ENCODE peak calls at places on chromosomes 1 and 21, in five cellular contexts. One of them, this sample, is unnamed.

GRCh38 chr1:215076312-215076711 is 6.2 kb upstream of the KCNK2 start:
- DNase-seq in stomach: no peak
- DNase-seq in GM06990: no peak
- DNase-seq in lower leg skin: no peak
- DNase-seq in GM20000: peak
- DNase-seq in this sample: no peak

GRCh38 chr1:109425902-109426277 is 358 bp downstream of the PSMA5 start:
- DNase-seq in stomach: peak
- DNase-seq in GM06990: no peak
- DNase-seq in lower leg skin: no peak
- DNase-seq in GM20000: no peak
- DNase-seq in this sample: no peak

GRCh38 chr21:39535646-39536437 is 76.9 kb upstream of the B3GALT5 start:
- DNase-seq in stomach: no peak
- DNase-seq in GM06990: no peak
- DNase-seq in lower leg skin: no peak
- DNase-seq in GM20000: no peak
- DNase-seq in this sample: no peak

GRCh38 chr1:202806845-202807366 is 1.3 kb downstream of the KDM5B start:
- DNase-seq in stomach: no peak
- DNase-seq in GM06990: peak
- DNase-seq in lower leg skin: peak
- DNase-seq in GM20000: peak
- DNase-seq in this sample: peak

GRCh38 chr1:184442260-184442659 is 55.4 kb downstream of the C1orf21 start:
- DNase-seq in stomach: no peak
- DNase-seq in GM06990: no peak
- DNase-seq in lower leg skin: no peak
- DNase-seq in GM20000: no peak
- DNase-seq in this sample: no peak

GRCh38 chr1:108962681-108963051 is 618 bp downstream of the CLCC1 start:
- DNase-seq in stomach: peak
- DNase-seq in GM06990: no peak
- DNase-seq in lower leg skin: no peak
- DNase-seq in GM20000: no peak
- DNase-seq in this sample: peak

GRCh38 chr21:24514081-24514733 is 1093.1 kb downstream of the MRPL39 start:
- DNase-seq in stomach: no peak
- DNase-seq in GM06990: no peak
- DNase-seq in lower leg skin: no peak
- DNase-seq in GM20000: no peak
- DNase-seq in this sample: no peak

GRCh38 chr1:58209578-58209977 is 336.9 kb downstream of the OMA1 start:
- DNase-seq in stomach: no peak
- DNase-seq in GM06990: no peak
- DNase-seq in lower leg skin: no peak
- DNase-seq in GM20000: no peak
- DNase-seq in this sample: no peak

GRCh38 chr1:114756949-114757454 is 782 bp downstream of the CSDE1 start:
- DNase-seq in stomach: peak
- DNase-seq in GM06990: no peak
- DNase-seq in lower leg skin: peak
- DNase-seq in GM20000: no peak
- DNase-seq in this sample: peak

GRCh38 chr1:5235355-5235899 is 581.0 kb downstream of the AJAP1 start:
- DNase-seq in stomach: no peak
- DNase-seq in GM06990: no peak
- DNase-seq in lower leg skin: peak
- DNase-seq in GM20000: no peak
- DNase-seq in this sample: no peak

GRCh38 chr1:58143972-58144752 is 402.4 kb downstream of the OMA1 start:
- DNase-seq in stomach: no peak
- DNase-seq in GM06990: no peak
- DNase-seq in lower leg skin: no peak
- DNase-seq in GM20000: no peak
- DNase-seq in this sample: no peak

GRCh38 chr1:58803858-58804257 is 20.0 kb upstream of the JUN start:
- DNase-seq in stomach: no peak
- DNase-seq in GM06990: no peak
- DNase-seq in lower leg skin: no peak
- DNase-seq in GM20000: no peak
- DNase-seq in this sample: no peak

GRCh38 chr21:38773108-38774061 is 32.3 kb upstream of the ETS2 start:
- DNase-seq in stomach: no peak
- DNase-seq in GM06990: no peak
- DNase-seq in lower leg skin: peak
- DNase-seq in GM20000: no peak
- DNase-seq in this sample: peak

GRCh38 chr1:37255111-37255795 is 219.1 kb upstream of the ZC3H12A start:
- DNase-seq in stomach: no peak
- DNase-seq in GM06990: no peak
- DNase-seq in lower leg skin: no peak
- DNase-seq in GM20000: peak
- DNase-seq in this sample: no peak

GRCh38 chr1:1072299-1072848 is 1.7 kb downstream of the RNF223 start:
- DNase-seq in stomach: no peak
- DNase-seq in GM06990: no peak
- DNase-seq in lower leg skin: no peak
- DNase-seq in GM20000: no peak
- DNase-seq in this sample: no peak

GRCh38 chr1:147246910-147247655 is 4.6 kb downstream of the CHD1L start:
- DNase-seq in stomach: no peak
- DNase-seq in GM06990: no peak
- DNase-seq in lower leg skin: no peak
- DNase-seq in GM20000: no peak
- DNase-seq in this sample: no peak

GRCh38 chr1:100362821-100363466 is 10.6 kb downstream of the CDC14A start:
- DNase-seq in stomach: no peak
- DNase-seq in GM06990: no peak
- DNase-seq in lower leg skin: no peak
- DNase-seq in GM20000: no peak
- DNase-seq in this sample: no peak

GRCh38 chr1:223761416-223761815 is 49.1 kb downstream of the CAPN2 start:
- DNase-seq in stomach: no peak
- DNase-seq in GM06990: no peak
- DNase-seq in lower leg skin: peak
- DNase-seq in GM20000: no peak
- DNase-seq in this sample: no peak

GRCh38 chr1:48693674-48694347 is 82.9 kb downstream of the BEND5 start:
- DNase-seq in stomach: no peak
- DNase-seq in GM06990: no peak
- DNase-seq in lower leg skin: no peak
- DNase-seq in GM20000: no peak
- DNase-seq in this sample: no peak

GRCh38 chr1:110242731-110243130 is 32.6 kb downstream of the KCNC4 start:
- DNase-seq in stomach: no peak
- DNase-seq in GM06990: no peak
- DNase-seq in lower leg skin: no peak
- DNase-seq in GM20000: no peak
- DNase-seq in this sample: no peak

GRCh38 chr1:18373882-18374493 is 106.7 kb upstream of the KLHDC7A start:
- DNase-seq in stomach: no peak
- DNase-seq in GM06990: no peak
- DNase-seq in lower leg skin: no peak
- DNase-seq in GM20000: peak
- DNase-seq in this sample: no peak
- TF ChIP-seq CTCF in stomach: no peak
- TF ChIP-seq CTCF in GM06990: peak
- TF ChIP-seq CTCF in lower leg skin: no peak
- TF ChIP-seq CTCF in GM20000: peak
- TF ChIP-seq CTCF in this sample: no peak

DNA sequence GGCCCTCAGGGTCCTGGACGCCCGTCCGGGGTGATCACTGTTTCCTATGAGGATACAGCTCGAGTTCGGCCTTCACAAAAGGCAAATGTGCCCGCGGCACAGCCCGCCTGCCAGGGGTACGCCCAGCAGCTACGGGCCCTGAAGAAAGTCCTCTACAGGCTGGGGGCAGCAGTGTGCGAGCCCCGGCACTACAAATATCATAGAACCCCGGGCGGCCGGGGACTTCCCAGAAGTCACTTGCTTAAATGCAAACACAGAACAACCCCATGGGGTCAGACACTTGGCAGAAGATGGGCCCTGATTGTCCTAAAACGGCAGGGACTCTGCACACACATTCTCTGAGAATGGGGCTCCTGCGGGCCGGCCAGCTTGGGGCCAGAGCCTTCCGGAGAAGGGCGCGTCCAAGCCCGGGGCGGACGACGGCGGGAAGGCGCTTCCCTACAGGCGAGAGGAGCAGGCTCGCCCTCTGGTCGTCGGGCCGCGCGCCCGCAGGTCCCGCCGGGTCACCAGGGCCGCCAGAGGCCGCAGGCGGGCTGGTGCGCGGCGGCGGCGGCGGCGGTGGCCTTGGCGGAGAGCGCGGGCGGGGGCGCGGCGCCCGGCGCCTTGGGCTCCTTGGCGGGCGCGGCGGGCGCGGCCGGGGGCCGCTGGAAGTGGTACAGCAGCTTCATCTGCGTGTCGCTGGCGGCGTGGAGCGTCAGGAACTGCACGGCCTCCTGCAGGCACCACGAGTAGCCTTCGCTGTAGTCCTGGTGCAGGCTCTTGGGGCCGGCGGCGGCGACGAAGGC is 905 bp downstream of the HES5 start:
- DNase-seq in stomach: no peak
- DNase-seq in GM06990: no peak
- DNase-seq in lower leg skin: no peak
- DNase-seq in GM20000: peak
- DNase-seq in this sample: no peak
- TF ChIP-seq CTCF in stomach: no peak
- TF ChIP-seq CTCF in GM06990: peak
- TF ChIP-seq CTCF in lower leg skin: no peak
- TF ChIP-seq CTCF in GM20000: peak
- TF ChIP-seq CTCF in this sample: no peak

DNA sequence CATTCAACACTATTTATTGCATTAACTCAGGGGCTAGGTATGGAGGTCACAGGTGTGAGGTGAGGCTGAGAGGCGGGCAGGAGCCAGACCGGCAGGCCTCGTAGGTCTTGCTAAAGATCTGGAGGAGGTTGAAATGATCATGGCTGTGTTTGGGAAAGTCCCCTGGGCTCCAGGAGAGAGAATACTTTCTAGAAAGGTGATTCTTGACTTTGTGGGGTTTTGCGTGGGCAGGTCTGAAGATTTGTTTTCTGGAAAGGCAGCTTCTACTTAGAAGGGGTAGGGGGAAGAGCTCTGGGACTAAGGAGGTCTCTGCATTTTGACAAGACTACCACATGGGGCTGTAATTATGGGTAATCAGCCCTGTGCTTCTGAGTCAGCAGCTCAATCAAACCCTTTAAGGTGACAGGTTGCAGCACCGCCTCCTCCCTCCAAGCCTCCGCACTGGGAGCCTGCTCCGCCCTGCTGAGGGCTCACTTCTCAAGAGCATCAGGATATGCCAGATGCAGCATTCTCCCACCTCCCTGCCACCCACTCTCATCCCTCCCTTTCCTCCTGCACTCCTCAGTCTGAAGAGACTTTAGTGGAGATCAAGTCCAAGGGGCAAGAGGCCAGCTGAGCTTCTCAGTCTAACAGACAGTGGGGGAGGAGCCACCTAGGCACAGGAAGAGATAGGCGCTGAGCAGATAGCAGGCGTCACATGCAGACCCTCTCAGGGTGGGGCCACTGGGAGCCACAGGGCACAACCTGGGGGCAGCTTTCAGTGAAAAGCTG is 30.5 kb downstream of the SLC30A1 start:
- DNase-seq in stomach: no peak
- DNase-seq in GM06990: no peak
- DNase-seq in lower leg skin: peak
- DNase-seq in GM20000: peak
- DNase-seq in this sample: no peak
- TF ChIP-seq CTCF in stomach: no peak
- TF ChIP-seq CTCF in GM06990: no peak
- TF ChIP-seq CTCF in lower leg skin: no peak
- TF ChIP-seq CTCF in GM20000: no peak
- TF ChIP-seq CTCF in this sample: no peak

GRCh38 chr1:157711802-157712201 is 11.2 kb upstream of the FCRL3 start:
- DNase-seq in stomach: no peak
- DNase-seq in GM06990: no peak
- DNase-seq in lower leg skin: no peak
- DNase-seq in GM20000: no peak
- DNase-seq in this sample: no peak

GRCh38 chr1:157715736-157716135 is 15.2 kb upstream of the FCRL3 start:
- DNase-seq in stomach: no peak
- DNase-seq in GM06990: no peak
- DNase-seq in lower leg skin: no peak
- DNase-seq in GM20000: no peak
- DNase-seq in this sample: no peak
- TF ChIP-seq CTCF in stomach: no peak
- TF ChIP-seq CTCF in GM06990: no peak
- TF ChIP-seq CTCF in lower leg skin: no peak
- TF ChIP-seq CTCF in GM20000: no peak
- TF ChIP-seq CTCF in this sample: no peak